ENCODE peak calls at places on chromosome 5, in seven cellular contexts. B is HFF-Myc, U is endothelial cell, R is neural crest cell, F is epithelial cell of esophagus, S is cardiac fibroblast, V is left ventricle myocardium inferior. X is an unnamed sample.

GRCh38 chr5:37771731-37772130 is 68.1 kb downstream of the GDNF start:
- DNase-seq in S (peak), F (peak), U (no peak), B (peak), R (no peak), V (no peak), X (peak)

GRCh38 chr5:176415240-176416122 is 858 bp downstream of the CLTB start:
- DNase-seq in S (peak), R (peak), U (peak), F (peak), V (no peak), B (no peak), X (no peak)

GRCh38 chr5:170360712-170361501 is 28.3 kb downstream of the KCNMB1 start:
- DNase-seq in F (no peak), R (no peak), S (no peak), V (no peak), B (no peak), U (no peak), X (no peak)

GRCh38 chr5:151016700-151017099 is 3.7 kb upstream of the GPX3 start:
- DNase-seq in S (no peak), V (peak), B (no peak), U (no peak), R (no peak), F (no peak), X (no peak)

GRCh38 chr5:160467555-160468418 is 46.1 kb downstream of the PTTG1 start:
- DNase-seq in V (peak), F (peak), U (peak), R (no peak), B (peak), S (peak), X (peak)

GRCh38 chr5:170269579-170269978 is 28.0 kb downstream of the LCP2 start:
- DNase-seq in U (no peak), F (peak), V (no peak), S (no peak), R (no peak), B (no peak), X (no peak)

GRCh38 chr5:176980818-176981217 is 25.8 kb downstream of the UIMC1 start:
- DNase-seq in R (no peak), F (peak), V (no peak), U (no peak), B (no peak), S (no peak), X (no peak)

GRCh38 chr5:75265731-75266130 is 29.1 kb upstream of the ANKRD31 start:
- DNase-seq in U (no peak), S (peak), F (peak), V (no peak), R (no peak), B (no peak), X (peak)

GRCh38 chr5:62681117-62681850 is 102.7 kb downstream of the LRRC70 start:
- DNase-seq in B (no peak), R (no peak), U (no peak), S (no peak), F (no peak), V (no peak), X (no peak)

GRCh38 chr5:79636981-79637733 is 24.9 kb downstream of the TENT2 start:
- DNase-seq in U (no peak), S (peak), B (no peak), F (peak), R (no peak), V (no peak), X (no peak)

GRCh38 chr5:174195517-174195916 is 150.0 kb downstream of the NSG2 start:
- DNase-seq in F (no peak), U (no peak), V (no peak), S (no peak), B (no peak), R (no peak), X (no peak)

GRCh38 chr5:93145767-93146166 is 435.3 kb downstream of the NR2F1-AS1 start:
- DNase-seq in U (no peak), B (no peak), S (peak), R (no peak), V (no peak), F (no peak), X (no peak)

GRCh38 chr5:68041293-68041692 is 174.3 kb upstream of the PIK3R1 start:
- DNase-seq in F (no peak), V (peak), B (no peak), U (no peak), R (no peak), S (no peak), X (no peak)

GRCh38 chr5:170623576-170624181 is 119.9 kb downstream of the KCNIP1 start:
- DNase-seq in U (peak), F (peak), B (no peak), R (peak), V (no peak), S (peak), X (peak)

GRCh38 chr5:179263391-179264052 is 81.7 kb downstream of the ADAMTS2 start:
- DNase-seq in F (no peak), U (no peak), B (no peak), V (peak), R (no peak), S (no peak), X (no peak)

GRCh38 chr5:149387982-149388381 is 8.9 kb upstream of the IL17B start:
- DNase-seq in V (no peak), F (no peak), B (no peak), R (no peak), S (peak), U (no peak), X (no peak)

GRCh38 chr5:7682379-7682778 is 168.6 kb downstream of the CFAP90 start:
- DNase-seq in S (no peak), V (no peak), U (no peak), R (no peak), B (no peak), F (no peak), X (no peak)

GRCh38 chr5:180204420-180204819 is 4.6 kb downstream of the RASGEF1C start:
- DNase-seq in S (no peak), U (no peak), B (no peak), V (no peak), R (no peak), F (peak), X (no peak)

GRCh38 chr5:40838076-40838475 is 3.1 kb upstream of the RPL37 start:
- DNase-seq in R (no peak), U (no peak), S (no peak), B (no peak), F (no peak), V (no peak), X (no peak)

GRCh38 chr5:157758706-157759105 is 15.2 kb downstream of the LSM11 start:
- DNase-seq in V (no peak), F (no peak), B (no peak), U (no peak), S (no peak), R (no peak), X (no peak)

GRCh38 chr5:148827723-148828122 is 1.3 kb downstream of the ADRB2 start:
- DNase-seq in R (no peak), S (no peak), V (no peak), B (no peak), U (no peak), F (peak), X (no peak)

GRCh38 chr5:55231476-55232193 is 1.8 kb downstream of the CCNO start:
- DNase-seq in R (peak), F (peak), B (no peak), S (peak), V (no peak), U (peak), X (no peak)

GRCh38 chr5:7650755-7651154 is 200.2 kb downstream of the CFAP90 start:
- DNase-seq in F (no peak), U (no peak), B (no peak), S (no peak), R (no peak), V (no peak), X (no peak)

GRCh38 chr5:118069452-118069851 is 918.9 kb downstream of the DTWD2 start:
- DNase-seq in B (no peak), U (no peak), S (no peak), V (no peak), F (no peak), R (no peak), X (no peak)

GRCh38 chr5:175715627-175716522 is 58.0 kb downstream of the HRH2 start:
- DNase-seq in F (no peak), R (no peak), B (no peak), U (no peak), S (no peak), V (no peak), X (no peak)

GRCh38 chr5:52181403-52181802 is 606.3 kb upstream of the ITGA1 start:
- DNase-seq in U (no peak), V (no peak), S (no peak), R (no peak), B (no peak), F (no peak), X (no peak)

GRCh38 chr5:98583572-98583971 is 189.9 kb upstream of the RGMB start:
- DNase-seq in R (no peak), S (no peak), U (no peak), F (no peak), B (no peak), V (no peak), X (no peak)

GRCh38 chr5:132782101-132782500 is 5.1 kb upstream of the SEPTIN8 start:
- DNase-seq in U (no peak), B (no peak), S (peak), V (no peak), R (no peak), F (peak), X (no peak)

GRCh38 chr5:87169300-87169991 is 98.2 kb upstream of the RASA1 start:
- DNase-seq in S (peak), U (no peak), F (peak), R (no peak), B (no peak), V (no peak), X (no peak)

GRCh38 chr5:44983006-44983405 is 174.3 kb downstream of the MRPS30 start:
- DNase-seq in U (no peak), R (no peak), V (no peak), S (no peak), B (no peak), F (peak), X (no peak)

GRCh38 chr5:44987026-44987425 is 178.3 kb downstream of the MRPS30 start:
- DNase-seq in B (no peak), R (no peak), U (no peak), S (no peak), V (no peak), F (no peak), X (no peak)

DNA sequence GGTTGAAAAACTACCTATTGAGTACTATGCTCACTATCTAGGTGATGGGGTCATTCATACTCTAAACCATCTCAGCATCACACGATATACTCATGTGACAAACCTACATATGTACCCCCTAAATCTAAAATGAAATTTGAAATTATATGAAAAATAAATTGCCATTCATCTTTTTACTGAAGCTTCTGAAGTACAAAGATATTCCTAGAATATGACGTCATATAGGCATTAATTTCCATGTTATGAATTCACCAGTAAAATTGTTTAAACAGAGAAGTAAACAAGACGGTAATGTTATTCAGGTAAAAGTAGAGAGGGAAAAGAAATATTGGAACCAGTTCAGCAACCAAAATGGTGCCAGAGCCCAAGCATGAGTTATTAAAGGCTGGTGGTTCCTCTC is 173.0 kb downstream of the MRPS30 start:
- DNase-seq in B (no peak), S (no peak), F (no peak), V (no peak), R (no peak), U (no peak), X (no peak)
- TF ChIP-seq CTCF in B (no peak), S (no peak), F (no peak), V (no peak), R (no peak), U (no peak), X (no peak)

DNA sequence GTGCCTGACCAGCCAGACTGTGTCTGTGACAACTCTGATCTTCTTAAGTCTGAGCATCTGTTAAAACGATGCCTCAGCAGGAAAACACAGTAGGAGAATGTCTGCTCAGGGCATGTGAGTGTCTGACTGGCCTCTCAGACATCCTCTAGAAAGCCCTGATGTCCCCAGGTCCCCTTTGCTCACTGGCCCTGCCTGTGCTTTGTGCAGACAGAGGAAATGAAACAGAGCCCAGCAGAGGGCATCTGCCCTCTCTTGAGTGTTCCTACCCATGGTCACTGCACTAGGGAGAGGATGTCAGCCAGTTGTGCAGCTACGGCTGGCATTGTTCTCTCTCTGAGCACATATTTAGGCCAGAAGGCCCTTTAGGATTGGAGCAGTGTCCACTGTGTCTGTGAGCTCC is 56.9 kb downstream of the TRPC7 start:
- DNase-seq in V (no peak), F (no peak), B (no peak), R (no peak), S (no peak), U (no peak), X (no peak)
- TF ChIP-seq CTCF in V (peak), F (no peak), B (no peak), R (no peak), S (no peak), U (no peak), X (no peak)

GRCh38 chr5:154465169-154465568 is 12.9 kb downstream of the HAND1 start:
- DNase-seq in R (no peak), V (no peak), F (peak), S (peak), B (no peak), U (no peak), X (no peak)

GRCh38 chr5:154459015-154459414 is 13.2 kb downstream of the SAP30L start:
- DNase-seq in R (no peak), S (peak), U (no peak), B (no peak), F (no peak), V (no peak), X (no peak)

GRCh38 chr5:154464435-154464834 is 13.6 kb downstream of the HAND1 start:
- DNase-seq in S (no peak), U (no peak), R (no peak), B (no peak), V (no peak), F (no peak), X (no peak)

GRCh38 chr5:154460172-154460571 is 14.4 kb downstream of the SAP30L start:
- DNase-seq in S (no peak), B (no peak), V (no peak), F (no peak), U (no peak), R (no peak), X (no peak)

GRCh38 chr5:154461531-154461930 is 15.7 kb downstream of the SAP30L start:
- DNase-seq in R (no peak), F (no peak), V (no peak), S (peak), U (no peak), B (no peak), X (no peak)
- TF ChIP-seq CTCF in R (peak), F (peak), V (peak), S (peak), U (peak), B (peak), X (peak)

GRCh38 chr5:168086736-168087135 is 204.7 kb upstream of the WWC1 start:
- DNase-seq in V (no peak), B (no peak), S (no peak), U (no peak), F (no peak), R (no peak), X (no peak)
- TF ChIP-seq CTCF in V (no peak), B (no peak), S (no peak), U (no peak), F (peak), R (no peak), X (no peak)

GRCh38 chr5:9922719-9923118 is 292.6 kb upstream of the TAS2R1 start:
- DNase-seq in S (no peak), U (no peak), B (no peak), R (no peak), F (no peak), V (no peak), X (no peak)
- TF ChIP-seq CTCF in S (peak), U (peak), B (peak), R (peak), F (peak), V (no peak), X (no peak)

DNA sequence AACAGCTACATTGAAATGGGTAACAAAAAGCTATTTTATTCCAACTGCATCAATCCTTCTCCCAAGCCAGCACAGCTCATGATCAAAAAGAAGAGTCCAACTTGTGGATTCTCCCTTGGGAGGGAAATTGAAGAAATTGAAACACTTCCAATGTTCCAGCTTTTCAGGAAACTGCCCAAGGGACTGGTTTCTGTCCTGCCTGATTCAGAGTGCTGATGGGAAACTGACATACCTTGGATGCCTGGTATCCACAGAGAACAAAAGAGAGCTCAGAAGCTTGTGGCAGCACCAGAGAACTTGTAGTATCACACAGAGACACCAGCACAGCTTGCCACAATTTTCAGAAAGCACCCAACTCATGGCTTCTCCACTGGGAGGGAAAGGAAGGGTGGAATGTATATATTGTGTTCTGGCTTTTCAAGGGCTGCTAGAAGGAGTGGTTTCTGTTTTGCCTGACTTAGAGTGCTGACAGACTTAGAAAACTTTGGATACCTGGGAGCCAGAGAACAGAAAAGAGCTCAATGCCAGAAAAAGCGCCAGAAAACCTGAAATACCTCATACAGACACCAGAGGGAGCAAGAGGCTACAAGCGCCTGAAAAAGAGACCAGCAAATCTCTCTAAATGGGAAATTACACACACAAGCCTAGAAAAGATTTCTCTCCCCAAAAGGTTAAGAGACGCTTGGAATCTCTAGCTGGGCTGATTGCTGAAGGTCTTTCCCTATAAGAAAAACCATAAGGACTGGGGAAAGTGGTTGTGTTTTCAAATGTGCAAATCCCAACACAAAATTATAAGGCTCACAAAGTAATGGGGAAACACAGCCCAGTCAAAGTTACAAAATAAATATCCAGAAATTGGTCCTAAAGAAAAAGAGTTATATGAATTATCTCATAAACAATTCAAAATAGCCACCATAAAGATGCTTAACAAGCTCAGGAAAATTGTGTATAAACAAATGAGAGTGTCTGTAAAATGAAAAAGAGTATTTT is 178.8 kb downstream of the SPOCK1 start:
- DNase-seq in R (peak), F (peak), B (peak), S (peak), U (peak), V (no peak), X (peak)
- TF ChIP-seq CTCF in R (peak), F (peak), B (peak), S (peak), U (peak), V (peak), X (peak)

DNA sequence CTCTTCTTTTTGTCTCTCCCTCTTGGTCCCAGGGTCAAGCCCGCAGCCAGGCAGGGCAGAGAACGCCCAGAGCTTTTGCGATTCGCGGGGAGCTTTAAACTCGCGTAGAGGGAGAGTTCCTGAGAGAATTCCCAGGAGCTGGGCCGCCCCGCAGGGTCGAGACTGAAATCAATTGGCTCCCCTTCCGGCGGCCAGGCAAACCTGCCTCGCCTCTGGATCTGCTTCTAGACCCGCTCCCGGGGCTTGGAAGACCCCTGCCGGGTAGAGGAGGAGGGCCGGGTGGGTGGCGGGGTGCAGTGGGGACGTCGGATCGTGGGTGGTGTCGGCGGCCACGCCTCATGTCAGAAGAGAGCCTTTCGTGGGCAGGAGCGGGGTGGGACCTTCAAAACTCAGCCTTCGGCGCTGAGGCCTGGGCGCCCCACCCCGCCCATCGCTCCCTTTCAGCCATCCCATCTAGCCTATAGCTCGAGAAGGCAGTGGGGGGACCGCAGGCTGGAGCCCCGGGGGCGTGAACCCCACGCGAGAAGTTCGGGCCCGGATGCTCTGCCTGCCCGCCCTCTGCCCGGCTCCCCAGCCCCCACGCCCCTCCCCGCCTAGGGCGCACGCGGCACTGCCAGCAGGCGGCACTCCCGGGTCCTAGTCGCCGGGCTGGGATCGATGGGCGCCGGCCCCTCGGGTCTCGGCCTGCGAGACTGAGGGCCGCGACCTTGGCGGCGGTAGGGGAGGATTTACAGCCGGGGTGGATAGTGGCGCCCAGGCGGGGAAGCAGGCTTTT is 6.1 kb downstream of the PRDM6 start:
- DNase-seq in F (no peak), V (no peak), S (no peak), U (peak), B (no peak), R (peak), X (no peak)
- TF ChIP-seq CTCF in F (no peak), V (no peak), S (no peak), U (peak), B (no peak), R (peak), X (no peak)

GRCh38 chr5:94693043-94693822 is 74.8 kb downstream of the SLF1 start:
- DNase-seq in R (no peak), S (peak), B (peak), U (no peak), V (no peak), F (peak), X (peak)
- TF ChIP-seq CTCF in R (peak), S (peak), B (peak), U (no peak), V (peak), F (peak), X (peak)